ENCODE peak calls at places on chromosomes 4 and X, in ten cellular contexts. A is HL-60; U is astrocyte of the cerebellum; N is frontal cortex; R is stimulated activated CD4-positive, alpha-beta T cell treated with anti-CD3 and anti-CD28 coated beads, Interleukin-15, amount 100 ng/mL, for 1 hour; X is foreskin keratinocyte; T is tibial nerve; C is posterior cingulate gyrus; S is LoVo; W is progenitor cell of endocrine pancreas. P is an unnamed sample.

GRCh38 chrX:24292358-24292757 is 21.5 kb downstream of the SUPT20HL2 start:
- DNase-seq in N (no peak), T (no peak), A (no peak), S (no peak), R (no peak), X (no peak), W (no peak), U (no peak), C (no peak), P (no peak)

GRCh38 chr4:119050501-119051090 is 85.0 kb upstream of the MYOZ2 start:
- DNase-seq in A (no peak), R (no peak), N (no peak), C (no peak), W (no peak), U (no peak), T (no peak), X (no peak), S (no peak), P (no peak)

GRCh38 chr4:4762909-4763814 is 96.3 kb upstream of the MSX1 start:
- DNase-seq in N (no peak), X (peak), A (peak), T (no peak), W (no peak), U (peak), R (no peak), S (no peak), C (no peak), P (no peak)

GRCh38 chrX:45435481-45435880 is 234.8 kb upstream of the DIPK2B start:
- DNase-seq in X (no peak), T (no peak), W (no peak), R (no peak), C (no peak), N (no peak), U (no peak), S (no peak), A (no peak), P (no peak)

GRCh38 chrX:148872881-148873280 is 372.5 kb downstream of the AFF2 start:
- DNase-seq in S (no peak), A (no peak), N (no peak), T (no peak), X (no peak), W (no peak), C (no peak), U (no peak), R (no peak), P (no peak)

GRCh38 chr4:8817081-8817812 is 54.4 kb downstream of the HMX1 start:
- DNase-seq in A (no peak), X (no peak), W (no peak), S (no peak), C (no peak), U (no peak), R (no peak), T (no peak), N (no peak), P (no peak)

GRCh38 chr4:8746523-8747466 is 124.8 kb downstream of the HMX1 start:
- DNase-seq in A (no peak), U (no peak), X (no peak), S (no peak), W (no peak), R (no peak), C (no peak), N (no peak), T (no peak), P (no peak)

GRCh38 chr4:6032249-6033244 is 14.3 kb upstream of the C4orf50 start:
- DNase-seq in X (no peak), C (peak), R (no peak), N (peak), A (no peak), W (no peak), S (no peak), U (no peak), T (no peak), P (no peak)

GRCh38 chrX:148380107-148380506 is 120.3 kb upstream of the AFF2 start:
- DNase-seq in S (no peak), A (peak), R (no peak), W (no peak), N (no peak), U (no peak), T (no peak), C (no peak), X (no peak), P (no peak)

GRCh38 chr4:70721747-70722146 is at the start of gene RUFY3:
- DNase-seq in W (no peak), X (no peak), A (no peak), R (no peak), C (peak), T (peak), S (no peak), U (peak), N (peak), P (no peak)

GRCh38 chrX:24542756-24543155 is 77.7 kb downstream of the PDK3 start:
- DNase-seq in N (no peak), U (no peak), C (no peak), A (no peak), X (no peak), T (no peak), W (no peak), S (no peak), R (no peak), P (no peak)

GRCh38 chr4:65597697-65598096 is 72.6 kb downstream of the EPHA5 start:
- DNase-seq in T (no peak), N (no peak), C (no peak), A (no peak), U (no peak), W (no peak), R (no peak), X (no peak), S (no peak), P (no peak)

GRCh38 chrX:48626401-48627298 is 29.4 kb downstream of the WDR13 start:
- DNase-seq in S (no peak), C (no peak), N (no peak), X (peak), U (no peak), W (no peak), A (no peak), T (no peak), R (no peak), P (no peak)

GRCh38 chr4:152516156-152516555 is 19.7 kb downstream of the FBXW7 start:
- DNase-seq in R (no peak), U (no peak), C (no peak), N (no peak), W (no peak), T (no peak), S (no peak), X (no peak), A (no peak), P (no peak)

GRCh38 chr4:26789208-26789607 is 71.4 kb upstream of the STIM2 start:
- DNase-seq in X (peak), U (no peak), R (no peak), W (no peak), T (no peak), A (no peak), S (no peak), C (no peak), N (no peak), P (no peak)

GRCh38 chr4:123248260-123248659 is 148.3 kb upstream of the SPRY1 start:
- DNase-seq in C (no peak), X (no peak), T (no peak), S (no peak), R (no peak), A (no peak), N (no peak), W (no peak), U (no peak), P (no peak)

GRCh38 chrX:79415056-79415455 is 47.9 kb upstream of the ITM2A start:
- DNase-seq in W (no peak), R (no peak), N (no peak), S (no peak), T (no peak), X (no peak), A (no peak), U (no peak), C (no peak), P (no peak)

GRCh38 chrX:69297521-69297920 is 132.3 kb upstream of the PJA1 start:
- DNase-seq in A (no peak), X (no peak), S (no peak), U (no peak), C (no peak), R (no peak), W (no peak), T (no peak), N (no peak), P (no peak)

GRCh38 chr4:41611881-41612871 is 74.2 kb downstream of the LIMCH1 start:
- DNase-seq in R (no peak), S (peak), X (peak), T (peak), A (no peak), N (peak), W (no peak), C (peak), U (peak), P (no peak)

GRCh38 chr4:33063238-33063637 is 2343.1 kb downstream of the PCDH7 start:
- DNase-seq in C (no peak), N (no peak), A (no peak), T (no peak), U (peak), R (no peak), W (no peak), X (peak), S (no peak), P (no peak)

GRCh38 chr4:136690363-136690762 is 841.9 kb downstream of the PCDH18 start:
- DNase-seq in S (no peak), W (no peak), U (no peak), R (no peak), T (no peak), N (no peak), C (no peak), A (no peak), X (no peak), P (no peak)

GRCh38 chrX:103792916-103793540 is 16.4 kb downstream of the PLP1 start:
- DNase-seq in X (peak), U (peak), A (no peak), N (no peak), C (no peak), T (no peak), W (no peak), R (no peak), S (no peak), P (no peak)

GRCh38 chrX:132118361-132118760 is 9.5 kb downstream of the FRMD7 start:
- DNase-seq in W (no peak), N (no peak), X (no peak), R (no peak), T (no peak), U (no peak), C (no peak), A (no peak), S (no peak), P (no peak)

GRCh38 chrX:150899191-150899757 is 806 bp upstream of the CD99L2 start:
- DNase-seq in U (no peak), R (peak), S (no peak), X (peak), C (peak), N (peak), T (peak), A (peak), W (no peak), P (no peak)